ENCODE peak calls at places on chromosome 4, in five cellular contexts. One of them, this sample, is unnamed.

GRCh38 chr4:169208516-169208915 is 62.2 kb downstream of the SH3RF1 start:
- DNase-seq in iPS-NIHi11: no peak
- DNase-seq in MM.1S: no peak
- DNase-seq in endodermal cell: no peak
- DNase-seq in dorsolateral prefrontal cortex: no peak
- DNase-seq in this sample: peak; percentile 27

GRCh38 chr4:38237139-38237538 is 276.9 kb downstream of the PTTG2 start:
- DNase-seq in endodermal cell: no peak
- DNase-seq in iPS-NIHi11: no peak
- DNase-seq in MM.1S: no peak
- DNase-seq in dorsolateral prefrontal cortex: no peak
- DNase-seq in this sample: no peak

GRCh38 chr4:36037127-36037526 is 207.2 kb downstream of the ARAP2 start:
- DNase-seq in MM.1S: no peak
- DNase-seq in iPS-NIHi11: no peak
- DNase-seq in dorsolateral prefrontal cortex: no peak
- DNase-seq in endodermal cell: no peak
- DNase-seq in this sample: no peak

GRCh38 chr4:13611283-13611842 is 16.2 kb downstream of the BOD1L1 start:
- DNase-seq in MM.1S: peak; percentile 95
- DNase-seq in endodermal cell: no peak
- DNase-seq in dorsolateral prefrontal cortex: no peak
- DNase-seq in iPS-NIHi11: no peak
- DNase-seq in this sample: no peak

GRCh38 chr4:159547645-159548308 is 444.9 kb downstream of the RAPGEF2 start:
- DNase-seq in iPS-NIHi11: no peak
- DNase-seq in endodermal cell: no peak
- DNase-seq in MM.1S: no peak
- DNase-seq in dorsolateral prefrontal cortex: peak; percentile 44
- DNase-seq in this sample: no peak

GRCh38 chr4:55902677-55903076 is 46.1 kb upstream of the CEP135 start:
- DNase-seq in MM.1S: no peak
- DNase-seq in endodermal cell: no peak
- DNase-seq in dorsolateral prefrontal cortex: no peak
- DNase-seq in iPS-NIHi11: no peak
- DNase-seq in this sample: no peak

GRCh38 chr4:155602351-155603140 is 64.1 kb upstream of the GUCY1A1 start:
- DNase-seq in dorsolateral prefrontal cortex: no peak
- DNase-seq in MM.1S: no peak
- DNase-seq in endodermal cell: no peak
- DNase-seq in iPS-NIHi11: no peak
- DNase-seq in this sample: no peak

GRCh38 chr4:21742326-21742725 is 206.2 kb downstream of the KCNIP4 start:
- DNase-seq in MM.1S: no peak
- DNase-seq in dorsolateral prefrontal cortex: no peak
- DNase-seq in endodermal cell: no peak
- DNase-seq in iPS-NIHi11: no peak
- DNase-seq in this sample: no peak

GRCh38 chr4:40182041-40182440 is 14.8 kb upstream of the RHOH start:
- DNase-seq in MM.1S: no peak
- DNase-seq in endodermal cell: no peak
- DNase-seq in iPS-NIHi11: no peak
- DNase-seq in dorsolateral prefrontal cortex: no peak
- DNase-seq in this sample: no peak

GRCh38 chr4:78876568-78877320 is 62.5 kb downstream of the PAQR3 start:
- DNase-seq in MM.1S: no peak
- DNase-seq in dorsolateral prefrontal cortex: no peak
- DNase-seq in endodermal cell: no peak
- DNase-seq in iPS-NIHi11: no peak
- DNase-seq in this sample: no peak

GRCh38 chr4:76694056-76694455 is 203.9 kb downstream of the SOWAHB start:
- DNase-seq in endodermal cell: no peak
- DNase-seq in iPS-NIHi11: no peak
- DNase-seq in dorsolateral prefrontal cortex: no peak
- DNase-seq in MM.1S: no peak
- DNase-seq in this sample: no peak

GRCh38 chr4:6917445-6918241 is 8.0 kb downstream of the TBC1D14 start:
- DNase-seq in MM.1S: no peak
- DNase-seq in iPS-NIHi11: peak; percentile 63
- DNase-seq in endodermal cell: peak; percentile 86
- DNase-seq in dorsolateral prefrontal cortex: no peak
- DNase-seq in this sample: peak; percentile 62

GRCh38 chr4:113385500-113385899 is 336.0 kb downstream of the ANK2 start:
- DNase-seq in iPS-NIHi11: no peak
- DNase-seq in dorsolateral prefrontal cortex: no peak
- DNase-seq in endodermal cell: peak; percentile 63
- DNase-seq in MM.1S: no peak
- DNase-seq in this sample: no peak

GRCh38 chr4:113434247-113434587 is 327.3 kb downstream of the CAMK2D start:
- DNase-seq in iPS-NIHi11: no peak
- DNase-seq in dorsolateral prefrontal cortex: no peak
- DNase-seq in endodermal cell: no peak
- DNase-seq in MM.1S: no peak
- DNase-seq in this sample: no peak

GRCh38 chr4:75344915-75345314 is 169.3 kb downstream of the RCHY1 start:
- DNase-seq in MM.1S: no peak
- DNase-seq in dorsolateral prefrontal cortex: no peak
- DNase-seq in endodermal cell: no peak
- DNase-seq in iPS-NIHi11: no peak
- DNase-seq in this sample: no peak

GRCh38 chr4:26410385-26411293 is 79.6 kb downstream of the CCKAR start:
- DNase-seq in dorsolateral prefrontal cortex: peak; percentile 18
- DNase-seq in endodermal cell: no peak
- DNase-seq in MM.1S: peak; percentile 49
- DNase-seq in iPS-NIHi11: peak; percentile 47
- DNase-seq in this sample: peak; percentile 50

GRCh38 chr4:111959202-111959601 is 186.1 kb upstream of the FAM241A start:
- DNase-seq in MM.1S: no peak
- DNase-seq in dorsolateral prefrontal cortex: no peak
- DNase-seq in iPS-NIHi11: no peak
- DNase-seq in endodermal cell: no peak
- DNase-seq in this sample: no peak

GRCh38 chr4:160631044-160631443 is 1528.2 kb downstream of the RAPGEF2 start:
- DNase-seq in MM.1S: no peak
- DNase-seq in endodermal cell: no peak
- DNase-seq in iPS-NIHi11: no peak
- DNase-seq in dorsolateral prefrontal cortex: no peak
- DNase-seq in this sample: no peak

GRCh38 chr4:57305836-57306235 is 195.7 kb upstream of the IGFBP7 start:
- DNase-seq in iPS-NIHi11: no peak
- DNase-seq in dorsolateral prefrontal cortex: no peak
- DNase-seq in MM.1S: no peak
- DNase-seq in endodermal cell: no peak
- DNase-seq in this sample: no peak

GRCh38 chr4:57093816-57094481 is 16.2 kb downstream of the IGFBP7 start:
- DNase-seq in dorsolateral prefrontal cortex: no peak
- DNase-seq in MM.1S: no peak
- DNase-seq in iPS-NIHi11: no peak
- DNase-seq in endodermal cell: no peak
- DNase-seq in this sample: no peak

GRCh38 chr4:113893546-113893945 is 85.9 kb downstream of the ARSJ start:
- DNase-seq in iPS-NIHi11: no peak
- DNase-seq in dorsolateral prefrontal cortex: no peak
- DNase-seq in MM.1S: peak; percentile 20
- DNase-seq in endodermal cell: no peak
- DNase-seq in this sample: no peak

GRCh38 chr4:304987-305680 is at the start of gene ZNF732:
- DNase-seq in dorsolateral prefrontal cortex: no peak
- DNase-seq in endodermal cell: no peak
- DNase-seq in iPS-NIHi11: peak; percentile 93
- DNase-seq in MM.1S: no peak
- DNase-seq in this sample: no peak

GRCh38 chr4:2817701-2818350 is 24.9 kb downstream of the SH3BP2 start:
- DNase-seq in endodermal cell: peak; percentile 88
- DNase-seq in dorsolateral prefrontal cortex: peak; percentile 49
- DNase-seq in iPS-NIHi11: peak; percentile 99
- DNase-seq in MM.1S: peak; percentile 57
- DNase-seq in this sample: peak; percentile 81

GRCh38 chr4:15479913-15480185 is 10.2 kb downstream of the CC2D2A start:
- DNase-seq in iPS-NIHi11: no peak
- DNase-seq in MM.1S: no peak
- DNase-seq in dorsolateral prefrontal cortex: no peak
- DNase-seq in endodermal cell: no peak
- DNase-seq in this sample: no peak

GRCh38 chr4:11611868-11612267 is 183.2 kb upstream of the HS3ST1 start:
- DNase-seq in iPS-NIHi11: no peak
- DNase-seq in dorsolateral prefrontal cortex: no peak
- DNase-seq in endodermal cell: no peak
- DNase-seq in MM.1S: no peak
- DNase-seq in this sample: no peak

GRCh38 chr4:8343967-8344331 is 74.4 kb downstream of the HTRA3 start:
- DNase-seq in endodermal cell: no peak
- DNase-seq in MM.1S: no peak
- DNase-seq in dorsolateral prefrontal cortex: no peak
- DNase-seq in iPS-NIHi11: no peak
- DNase-seq in this sample: no peak